ENCODE peak calls at places on chromosomes 12 and 14, in six cellular contexts. V is stimulated activated CD8-positive, alpha-beta memory T cell treated with anti-CD3 and anti-CD28 coated beads, Interleukin-12 subunit alpha, Interleukin-12 subunit beta, amount 100 ng/mL, for 4 hours; X is stimulated activated naive B cell treated with anti-CD40 and anti-IgM and Interleukin-4, amounts not matched to agents 10 μg/mL and 1 μg/mL and 100 μg/mL, for 72 hours; C is activated B cell treated with CpG ODN at 0.5 μM for 24 hours; H is BJ; I is HCT116. A is an unnamed sample.

GRCh38 chr12:88052686-88053085 is 23.5 kb upstream of the C12orf50 start:
- DNase-seq in V (no peak), X (no peak), C (no peak), H (no peak), I (peak; percentile 27), A (no peak)

GRCh38 chr12:87467893-87468292 is 561.3 kb downstream of the C12orf50 start:
- DNase-seq in V (no peak), X (no peak), C (no peak), H (no peak), I (no peak), A (no peak)

GRCh38 chr12:79420146-79420618 is 270.6 kb downstream of the PAWR start:
- DNase-seq in V (no peak), X (no peak), C (no peak), H (peak; percentile 84), I (peak; percentile 45), A (no peak)

GRCh38 chr12:84842406-84843013 is 70.1 kb downstream of the SLC6A15 start:
- DNase-seq in V (no peak), X (no peak), C (no peak), H (peak; percentile 15), I (peak; percentile 28), A (no peak)

GRCh38 chr12:18120899-18121298 is 30.9 kb upstream of the RERGL start:
- DNase-seq in V (no peak), X (no peak), C (no peak), H (no peak), I (no peak), A (no peak)

GRCh38 chr12:50747817-50748216 is 16.1 kb upstream of the ATF1 start:
- DNase-seq in V (no peak), X (no peak), C (no peak), H (no peak), I (no peak), A (no peak)

GRCh38 chr14:73168274-73168673 is 32.0 kb downstream of the PSEN1 start:
- DNase-seq in V (no peak), X (no peak), C (no peak), H (no peak), I (no peak), A (no peak)

GRCh38 chr12:110501378-110501721 is 561 bp downstream of the VPS29 start:
- DNase-seq in V (no peak), X (no peak), C (no peak), H (no peak), I (no peak), A (no peak)

GRCh38 chr12:69824956-69825355 is at the start of gene MYRFL:
- DNase-seq in V (no peak), X (no peak), C (no peak), H (no peak), I (no peak), A (no peak)

GRCh38 chr12:117968826-117969659 is at the start of gene KSR2:
- DNase-seq in V (peak; percentile 10), X (peak; percentile 65), C (peak; percentile 17), H (no peak), I (peak; percentile 81), A (peak; percentile 65)

GRCh38 chr14:48275301-48275700 is 599.9 kb upstream of the MDGA2 start:
- DNase-seq in V (no peak), X (no peak), C (no peak), H (no peak), I (no peak), A (no peak)

GRCh38 chr14:104676130-104676693 is 13.2 kb upstream of the INF2 start:
- DNase-seq in V (no peak), X (no peak), C (no peak), H (no peak), I (no peak), A (no peak)

GRCh38 chr12:46608431-46609280 is 217.1 kb downstream of the SLC38A4 start:
- DNase-seq in V (no peak), X (no peak), C (no peak), H (peak; percentile 84), I (no peak), A (no peak)

GRCh38 chr12:90029317-90029716 is 320.7 kb upstream of the ATP2B1 start:
- DNase-seq in V (no peak), X (no peak), C (no peak), H (no peak), I (no peak), A (no peak)

GRCh38 chr14:94571950-94572349 is 9.3 kb upstream of the SERPINA5 start:
- DNase-seq in V (no peak), X (no peak), C (no peak), H (no peak), I (no peak), A (no peak)

GRCh38 chr12:6867407-6868210 is at the start of gene TPI1:
- DNase-seq in V (peak; percentile 70), X (peak; percentile 70), C (peak; percentile 65), H (no peak), I (no peak), A (peak; percentile 80)

GRCh38 chr12:64696065-64696741 is 63.0 kb downstream of the GNS start:
- DNase-seq in V (no peak), X (no peak), C (no peak), H (no peak), I (no peak), A (no peak)

GRCh38 chr12:24798335-24798734 is 150.6 kb downstream of the BCAT1 start:
- DNase-seq in V (no peak), X (peak; percentile 14), C (no peak), H (no peak), I (no peak), A (no peak)

GRCh38 chr12:88471641-88472040 is 108.6 kb downstream of the KITLG start:
- DNase-seq in V (no peak), X (no peak), C (no peak), H (peak; percentile 29), I (peak; percentile 45), A (no peak)

GRCh38 chr14:72685456-72685855 is 208.4 kb downstream of the DPF3 start:
- DNase-seq in V (no peak), X (no peak), C (no peak), H (no peak), I (no peak), A (no peak)

GRCh38 chr14:88535149-88535548 is 19.7 kb downstream of the PTPN21 start:
- DNase-seq in V (no peak), X (no peak), C (no peak), H (no peak), I (no peak), A (no peak)

GRCh38 chr14:103802353-103802752 is 45.0 kb downstream of the PPP1R13B start:
- DNase-seq in V (no peak), X (no peak), C (no peak), H (no peak), I (no peak), A (no peak)

GRCh38 chr12:124537525-124538193 is 29.8 kb downstream of the NCOR2 start:
- DNase-seq in V (no peak), X (no peak), C (no peak), H (no peak), I (no peak), A (no peak)

GRCh38 chr14:68473050-68473449 is 319.8 kb downstream of the ZFP36L1 start:
- DNase-seq in V (no peak), X (no peak), C (no peak), H (no peak), I (no peak), A (no peak)

GRCh38 chr12:89919241-89919906 is 210.7 kb upstream of the ATP2B1 start:
- DNase-seq in V (no peak), X (no peak), C (no peak), H (no peak), I (no peak), A (no peak)

GRCh38 chr12:95548056-95548538 is 3.2 kb downstream of the USP44 start:
- DNase-seq in V (peak; percentile 7), X (no peak), C (peak; percentile 46), H (no peak), I (no peak), A (no peak)

GRCh38 chr14:83217492-83217891 is 1683.8 kb upstream of the SEL1L start:
- DNase-seq in V (no peak), X (no peak), C (no peak), H (peak; percentile 24), I (no peak), A (no peak)

GRCh38 chr12:43348221-43348620 is 203.8 kb downstream of the ADAMTS20 start:
- DNase-seq in V (no peak), X (no peak), C (no peak), H (no peak), I (no peak), A (no peak)

GRCh38 chr14:96683575-96684289 is 113.5 kb upstream of the VRK1 start:
- DNase-seq in V (no peak), X (no peak), C (no peak), H (no peak), I (no peak), A (no peak)

GRCh38 chr12:93541578-93542217 is 30.8 kb upstream of the SOCS2 start:
- DNase-seq in V (no peak), X (no peak), C (no peak), H (no peak), I (no peak), A (peak; percentile 33)

GRCh38 chr12:6533653-6534157 is 612 bp upstream of the GAPDH start:
- DNase-seq in V (no peak), X (peak; percentile 46), C (no peak), H (no peak), I (peak; percentile 76), A (peak; percentile 45)